ENCODE peak calls at places on chromosomes 2 and 18, in six cellular contexts. C, J, M, L, V and Y are unnamed samples. For H3K36me3, the result is how much of the 10 kb centered on the place peaks cover.

GRCh38 chr2:29322011-29322410 is 206.8 kb downstream of the CLIP4 start:
- DNase-seq in M (no peak), C (no peak), L (no peak), V (no peak), J (no peak), Y (no peak)

GRCh38 chr2:148645925-148646559 is 1.5 kb downstream of the EPC2 start:
- DNase-seq in M (peak), C (no peak), J (peak), L (peak), V (no peak), Y (no peak)

GRCh38 chr2:188444106-188444835 is 152.6 kb downstream of the GULP1 start:
- DNase-seq in V (no peak), C (no peak), J (no peak), M (no peak), L (no peak), Y (no peak)

GRCh38 chr2:238160206-238161129 is 1.7 kb downstream of the ERFE start:
- DNase-seq in M (peak), L (peak), C (peak), V (no peak), J (no peak), Y (no peak)

GRCh38 chr2:199223791-199224190 is 233.9 kb downstream of the SATB2 start:
- DNase-seq in J (peak), V (no peak), C (no peak), L (peak), M (no peak), Y (no peak)

GRCh38 chr2:235803028-235803427 is 309.2 kb downstream of the AGAP1 start:
- DNase-seq in C (no peak), M (no peak), V (no peak), L (no peak), J (no peak), Y (no peak)

GRCh38 chr2:240394549-240394948 is 40.9 kb upstream of the GPC1 start:
- DNase-seq in J (no peak), C (no peak), L (no peak), V (peak), M (no peak), Y (no peak)

GRCh38 chr2:37506407-37507068 is 162.1 kb downstream of the QPCT start:
- DNase-seq in L (no peak), M (peak), C (no peak), V (no peak), J (no peak), Y (no peak)

GRCh38 chr18:75538727-75539126 is 111.2 kb upstream of the SMIM21 start:
- DNase-seq in V (no peak), J (no peak), M (no peak), L (no peak), C (no peak), Y (peak)

GRCh38 chr2:177708106-177708505 is 315.5 kb downstream of the AGPS start:
- DNase-seq in V (no peak), C (no peak), L (no peak), M (no peak), J (no peak), Y (no peak)

GRCh38 chr2:215692387-215693079 is 256.7 kb upstream of the FN1 start:
- DNase-seq in J (no peak), L (peak), V (no peak), C (no peak), M (no peak), Y (no peak)

GRCh38 chr18:22564036-22564435 is 146.3 kb upstream of the CTAGE1 start:
- DNase-seq in L (no peak), M (no peak), C (no peak), V (no peak), J (peak), Y (no peak)

GRCh38 chr18:53909668-53910067 is 314.8 kb downstream of the MBD2 start:
- DNase-seq in C (no peak), L (peak), V (no peak), J (peak), M (no peak), Y (no peak)

GRCh38 chr2:56239437-56239836 is 55.6 kb downstream of the CCDC85A start:
- DNase-seq in L (no peak), C (no peak), J (peak), M (no peak), V (no peak), Y (no peak)

GRCh38 chr2:171146633-171147032 is 14.1 kb downstream of the TLK1 start:
- DNase-seq in V (no peak), C (no peak), M (no peak), L (no peak), J (peak), Y (no peak)

GRCh38 chr18:55513199-55513598 is 74.8 kb downstream of the TCF4 start:
- DNase-seq in J (no peak), V (no peak), L (no peak), C (no peak), M (no peak), Y (no peak)

GRCh38 chr2:125745514-125745913 is 910.4 kb upstream of the GYPC start:
- DNase-seq in J (no peak), M (no peak), C (no peak), V (no peak), L (peak), Y (no peak)

GRCh38 chr2:219485201-219485580 is 13.5 kb upstream of the GMPPA start:
- DNase-seq in C (no peak), V (no peak), J (no peak), M (no peak), L (no peak), Y (no peak)
- H3K4me3 ChIP-seq in C (no peak), V (no peak), J (no peak), M (no peak), L (no peak), Y (peak)

DNA sequence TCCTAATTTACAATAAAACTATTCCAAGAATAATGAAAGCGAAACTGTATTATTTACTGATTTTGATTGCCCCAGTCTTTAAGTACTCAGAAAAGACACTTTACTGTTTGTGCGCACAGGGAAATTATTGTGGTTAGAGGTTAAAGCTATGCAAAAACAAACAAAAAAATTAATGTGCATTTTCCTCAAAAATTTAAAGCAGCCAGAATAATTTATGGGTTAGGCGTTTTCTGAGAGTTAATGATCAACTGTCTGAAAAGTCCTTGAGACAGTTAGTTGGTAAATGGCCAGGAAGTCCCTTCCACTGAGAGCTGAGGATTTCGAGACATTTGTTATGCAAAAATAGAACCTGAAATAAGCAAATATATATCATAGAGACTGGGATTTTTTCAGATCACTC is 143.3 kb downstream of the IRS1 start:
- DNase-seq in M (no peak), V (no peak), L (peak), J (no peak), C (no peak), Y (no peak)
- TF ChIP-seq CTCF in M (no peak), V (no peak), L (no peak), J (no peak), C (no peak), Y (no peak)

DNA sequence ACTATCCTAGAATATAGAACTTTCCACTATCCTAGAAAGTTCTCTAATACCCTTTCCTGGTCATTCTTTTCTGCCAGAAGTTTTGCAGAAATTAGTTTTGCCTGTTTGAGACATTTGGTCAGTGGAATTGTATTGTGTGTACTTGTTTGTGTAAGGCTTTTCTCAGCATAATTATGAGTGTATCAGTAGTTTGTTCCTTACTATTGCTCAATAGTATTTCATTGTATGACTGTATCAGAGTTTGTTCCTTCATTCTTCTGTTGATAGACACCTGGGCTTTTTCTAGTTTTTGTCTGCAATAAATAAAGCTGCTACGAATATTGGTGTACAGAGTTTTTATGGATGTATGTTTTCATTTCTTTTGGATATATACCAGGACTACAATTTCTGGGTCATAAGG is 27.2 kb downstream of the CCDC138 start:
- DNase-seq in V (no peak), M (no peak), L (no peak), C (no peak), J (no peak), Y (no peak)
- H3K36me3 ChIP-seq in V (under half), M (under half), L (half or more), C (under half), J (under half), Y (under half)

DNA sequence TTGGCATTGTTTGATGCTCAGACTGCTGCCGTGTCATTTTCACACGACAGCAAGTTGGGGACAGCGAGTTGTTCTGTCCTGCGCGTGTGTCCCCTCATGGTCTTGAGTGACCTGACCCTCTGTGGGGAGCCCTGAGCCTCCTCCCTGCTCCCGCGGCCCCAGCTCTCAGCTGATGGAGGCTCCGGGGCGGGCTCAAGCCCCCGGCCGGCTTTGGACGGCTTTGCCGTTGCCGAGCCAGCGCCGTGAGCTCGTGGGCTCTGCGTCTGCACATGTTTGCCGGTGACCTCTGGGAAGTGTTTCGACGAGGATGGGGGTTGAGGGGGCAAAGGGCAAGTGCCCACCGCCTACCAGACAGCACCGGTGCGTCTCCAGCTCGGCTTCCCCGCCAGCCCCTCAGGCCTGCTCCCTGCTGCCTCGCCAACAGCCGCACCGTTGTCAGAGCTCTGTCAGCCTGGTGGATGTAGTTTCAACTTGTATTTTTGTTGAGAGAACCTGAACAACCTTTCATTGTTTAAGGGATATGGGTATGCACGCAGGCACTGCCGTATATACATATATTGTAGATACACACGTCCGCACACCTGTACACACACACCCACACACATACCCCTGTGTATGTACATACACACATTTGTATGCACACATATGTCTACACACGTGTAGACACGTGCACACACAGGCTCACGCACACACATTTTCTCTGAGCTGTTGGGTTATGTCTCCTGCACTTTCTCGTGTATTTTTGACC is 13.7 kb downstream of the PDCD1 start:
- DNase-seq in J (no peak), V (no peak), M (no peak), C (no peak), L (no peak), Y (no peak)
- H3K4me3 ChIP-seq in J (no peak), V (peak), M (no peak), C (peak), L (no peak), Y (peak)

GRCh38 chr18:5853253-5853652 is 42.1 kb downstream of the TMEM200C start:
- DNase-seq in M (no peak), C (no peak), V (no peak), L (no peak), J (no peak), Y (no peak)
- TF ChIP-seq CTCF in M (no peak), C (no peak), V (no peak), L (no peak), J (no peak), Y (no peak)

GRCh38 chr2:101307503-101307902 is 998 bp downstream of the RNF149 start:
- DNase-seq in L (no peak), J (peak), V (no peak), C (no peak), M (no peak), Y (no peak)
- H3K36me3 ChIP-seq in L (under half), J (under half), V (under half), C (under half), M (under half), Y (under half)

GRCh38 chr18:3012920-3013810 is at the start of gene LPIN2:
- DNase-seq in M (peak), L (peak), J (peak), V (peak), C (peak), Y (no peak)

GRCh38 chr18:3015203-3015590 is 2.3 kb upstream of the LPIN2 start:
- DNase-seq in V (no peak), C (no peak), M (no peak), J (peak), L (peak), Y (no peak)

GRCh38 chr18:3014501-3015202 is 1.7 kb upstream of the LPIN2 start:
- DNase-seq in J (no peak), L (no peak), V (no peak), C (no peak), M (no peak), Y (no peak)

GRCh38 chr18:3015851-3016250 is 2.9 kb upstream of the LPIN2 start:
- DNase-seq in V (no peak), M (no peak), C (no peak), J (no peak), L (no peak), Y (no peak)

DNA sequence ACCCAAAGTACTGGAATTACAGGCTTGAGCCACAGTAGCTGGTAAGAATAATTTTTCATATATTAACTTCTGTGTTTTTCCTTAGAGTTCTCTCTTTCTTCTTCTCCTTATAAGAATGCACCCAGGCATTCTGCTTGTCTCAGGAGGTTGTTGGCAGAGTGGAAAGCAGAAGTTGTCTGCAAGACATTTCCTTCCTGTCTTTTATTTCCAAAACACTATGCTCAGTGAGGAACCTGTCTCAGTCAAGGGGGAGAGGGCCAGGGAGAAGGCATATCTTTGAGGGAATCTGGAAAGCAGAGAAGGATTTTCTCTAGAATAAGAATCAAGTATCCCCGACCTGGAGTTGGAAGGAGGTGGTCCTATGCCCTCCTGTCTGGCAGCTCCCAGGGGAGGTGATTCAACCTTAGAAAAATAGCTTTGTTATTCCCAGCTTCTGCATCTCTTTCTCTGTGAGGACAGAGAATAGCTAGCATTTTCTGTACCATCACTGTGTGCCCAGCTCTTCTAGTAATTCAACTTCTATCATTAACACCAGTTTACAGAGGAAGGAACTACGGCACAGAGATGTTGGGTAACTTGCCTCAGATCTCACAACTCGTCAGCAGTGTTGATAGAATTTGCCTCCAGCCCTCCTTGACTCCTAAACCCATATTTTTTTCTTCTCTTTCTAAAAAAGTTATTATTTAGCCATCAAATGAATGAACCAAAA is 3.8 kb upstream of the LPIN2 start:
- DNase-seq in V (no peak), L (no peak), M (no peak), J (no peak), C (no peak), Y (no peak)
- H3K4me3 ChIP-seq in V (no peak), L (no peak), M (no peak), J (no peak), C (no peak), Y (no peak)

GRCh38 chr2:126771094-126771493 is 115.1 kb downstream of the GYPC start:
- DNase-seq in C (no peak), V (peak), L (no peak), M (no peak), J (no peak), Y (no peak)

GRCh38 chr2:126771501-126772195 is 115.7 kb downstream of the GYPC start:
- DNase-seq in M (no peak), L (no peak), C (no peak), J (no peak), V (peak), Y (no peak)

GRCh38 chr2:126766897-126767296 is 110.9 kb downstream of the GYPC start:
- DNase-seq in J (no peak), V (no peak), L (no peak), C (no peak), M (no peak), Y (no peak)

GRCh38 chr2:126770466-126770865 is 114.5 kb downstream of the GYPC start:
- DNase-seq in V (peak), M (no peak), C (no peak), J (no peak), L (no peak), Y (no peak)

DNA sequence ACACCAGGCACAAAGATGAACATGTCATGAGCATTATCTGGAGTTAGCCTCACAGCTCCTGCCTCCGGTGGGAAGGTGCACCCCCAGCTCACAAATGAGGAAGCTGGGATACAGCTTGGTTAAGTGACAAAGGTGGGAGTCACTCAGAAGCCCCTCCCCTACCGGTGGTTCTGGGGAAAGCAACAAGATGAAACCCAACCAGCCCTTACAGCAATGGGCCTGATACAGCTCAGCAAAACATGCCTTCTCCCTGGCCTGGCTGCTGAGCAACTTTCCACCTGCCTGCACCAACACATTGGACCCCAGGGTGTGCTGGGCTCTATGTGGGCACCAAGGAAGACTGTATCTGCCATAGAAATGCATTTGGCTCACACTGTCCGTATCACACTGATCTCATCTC is 113.2 kb downstream of the GYPC start:
- DNase-seq in M (no peak), J (no peak), V (no peak), C (no peak), L (no peak), Y (no peak)
- TF ChIP-seq CTCF in M (no peak), J (no peak), V (no peak), C (no peak), L (no peak), Y (no peak)

DNA sequence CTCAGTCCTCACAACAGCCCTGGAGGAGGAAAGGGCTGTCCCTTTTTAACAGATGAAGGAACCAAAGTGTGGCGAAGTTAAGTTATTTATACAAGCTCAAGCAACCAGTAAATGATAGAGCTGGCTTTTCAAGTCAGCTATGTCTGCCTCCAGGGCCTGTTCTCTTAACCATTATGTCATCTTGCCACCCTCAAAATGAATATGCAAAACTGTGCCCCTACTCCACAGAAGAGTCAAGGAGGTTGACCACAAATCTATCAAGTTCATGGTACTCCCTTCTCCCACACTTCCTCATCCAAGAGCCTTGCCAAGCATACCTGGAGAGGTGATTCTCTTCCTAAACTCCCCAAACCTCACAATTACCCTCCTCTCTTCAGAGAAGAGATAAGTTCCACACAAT is 37.3 kb upstream of the CREB1 start:
- DNase-seq in M (no peak), J (no peak), V (no peak), L (no peak), C (no peak), Y (peak)
- H3K36me3 ChIP-seq in M (under half), J (under half), V (under half), L (under half), C (under half), Y (under half)

DNA sequence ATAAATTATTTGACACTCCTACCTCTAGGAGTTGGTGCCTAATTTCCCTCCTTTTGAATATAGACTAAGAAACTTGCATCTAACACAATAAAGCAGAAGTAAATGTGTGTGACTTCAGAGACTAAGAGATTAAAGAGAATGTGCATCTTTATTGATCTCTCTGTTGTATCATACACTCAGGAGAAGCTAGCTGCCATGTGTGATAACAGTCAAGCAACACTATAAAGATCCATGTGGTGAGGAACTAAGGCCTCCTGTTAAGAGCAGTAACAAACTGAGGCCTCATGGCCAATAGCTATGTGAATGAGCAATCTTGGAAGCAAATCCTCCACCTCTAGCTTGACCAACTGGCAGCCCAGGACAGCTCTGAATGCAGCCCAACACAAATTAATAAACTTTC is 3.4 kb downstream of the FANCL start:
- DNase-seq in L (no peak), V (no peak), M (no peak), J (no peak), C (no peak), Y (no peak)
- H3K4me3 ChIP-seq in L (no peak), V (no peak), M (no peak), J (no peak), C (no peak), Y (no peak)